ENCODE peak calls at places on chromosomes 3 and 15, in four cellular contexts. E is GM10248, N is activated T-cell treated with anti-CD3 and anti-CD28 coated beads for 1 hour, C is omental fat pad. R is an unnamed sample.

GRCh38 chr3:65619391-65620298 is 419.1 kb downstream of the MAGI1 start:
- DNase-seq in E (no peak), N (no peak), C (no peak), R (no peak)

GRCh38 chr3:175179055-175179454 is 319.9 kb downstream of the NAALADL2 start:
- DNase-seq in E (no peak), N (no peak), C (no peak), R (no peak)

GRCh38 chr3:48614044-48614443 is 4.6 kb upstream of the UQCRC1 start:
- DNase-seq in E (no peak), N (no peak), C (no peak), R (no peak)

GRCh38 chr3:184737063-184737462 is 25.2 kb upstream of the MAGEF1 start:
- DNase-seq in E (no peak), N (no peak), C (no peak), R (no peak)

GRCh38 chr3:183576487-183577107 is 21.1 kb upstream of the KLHL6 start:
- DNase-seq in E (no peak), N (no peak), C (no peak), R (no peak)

GRCh38 chr3:156685198-156685597 is 10.8 kb downstream of the TIPARP start:
- DNase-seq in E (no peak), N (no peak), C (no peak), R (no peak)

GRCh38 chr3:101091489-101091888 is 98.3 kb upstream of the ABI3BP start:
- DNase-seq in E (no peak), N (no peak), C (no peak), R (no peak)

GRCh38 chr3:181384970-181385369 is 326.8 kb upstream of the SOX2 start:
- DNase-seq in E (no peak), N (no peak), C (no peak), R (no peak)

GRCh38 chr3:127532561-127533203 is 57.9 kb downstream of the TPRA1 start:
- DNase-seq in E (no peak), N (no peak), C (no peak), R (no peak)

GRCh38 chr15:63013052-63013808 is 29.3 kb upstream of the TPM1 start:
- DNase-seq in E (no peak), N (no peak), C (no peak), R (no peak)

GRCh38 chr15:42037650-42038049 is 16.8 kb upstream of the PLA2G4E start:
- DNase-seq in E (no peak), N (no peak), C (no peak), R (no peak)

GRCh38 chr3:62500556-62501294 is 127.4 kb upstream of the FEZF2 start:
- DNase-seq in E (no peak), N (no peak), C (no peak), R (no peak)

GRCh38 chr3:111984636-111985298 is 5.9 kb downstream of the ABHD10 start:
- DNase-seq in E (no peak), N (no peak), C (no peak), R (no peak)

GRCh38 chr3:81440666-81441065 is 320.8 kb downstream of the GBE1 start:
- DNase-seq in E (no peak), N (no peak), C (no peak), R (no peak)

GRCh38 chr3:25592510-25592968 is 72.2 kb downstream of the TOP2B start:
- DNase-seq in E (no peak), N (no peak), C (no peak), R (no peak)

GRCh38 chr3:17765819-17766472 is 23.5 kb upstream of the TBC1D5 start:
- DNase-seq in E (peak), N (no peak), C (no peak), R (no peak)

GRCh38 chr3:40660554-40660953 is 135.8 kb downstream of the ZNF621 start:
- DNase-seq in E (no peak), N (no peak), C (no peak), R (no peak)

GRCh38 chr3:52829906-52830463 is 487 bp downstream of the ITIH4 start:
- DNase-seq in E (no peak), N (no peak), C (no peak), R (no peak)

GRCh38 chr3:70358978-70359580 is 46.6 kb upstream of the MDFIC2 start:
- DNase-seq in E (no peak), N (no peak), C (no peak), R (no peak)

GRCh38 chr3:94226058-94226457 is 163.2 kb downstream of the NSUN3 start:
- DNase-seq in E (no peak), N (no peak), C (no peak), R (no peak)

GRCh38 chr15:60002528-60003218 is 1.4 kb upstream of the FOXB1 start:
- DNase-seq in E (peak), N (no peak), C (no peak), R (no peak)

GRCh38 chr3:52848617-52849016 is 13.8 kb upstream of the MUSTN1 start:
- DNase-seq in E (no peak), N (no peak), C (no peak), R (no peak)

GRCh38 chr3:17973559-17973906 is 231.1 kb upstream of the TBC1D5 start:
- DNase-seq in E (no peak), N (no peak), C (no peak), R (no peak)

GRCh38 chr3:169512991-169513390 is 150.5 kb downstream of the MECOM start:
- DNase-seq in E (no peak), N (no peak), C (no peak), R (no peak)

GRCh38 chr15:29890761-29891457 is 68.6 kb upstream of the TJP1 start:
- DNase-seq in E (no peak), N (no peak), C (no peak), R (no peak)

GRCh38 chr3:72816843-72817485 is 31.3 kb downstream of the SHQ1 start:
- DNase-seq in E (no peak), N (no peak), C (no peak), R (peak)

GRCh38 chr3:162087361-162087760 is 590.8 kb downstream of the OTOL1 start:
- DNase-seq in E (no peak), N (no peak), C (no peak), R (no peak)

GRCh38 chr3:36988336-36988735 is 4.6 kb downstream of the EPM2AIP1 start:
- DNase-seq in E (no peak), N (no peak), C (no peak), R (no peak)

GRCh38 chr3:1728510-1728909 is 370.2 kb upstream of the CNTN4 start:
- DNase-seq in E (no peak), N (no peak), C (no peak), R (no peak)

GRCh38 chr3:105829229-105829628 is 39.6 kb downstream of the CBLB start:
- DNase-seq in E (no peak), N (no peak), C (no peak), R (no peak)

GRCh38 chr3:32319607-32320006 is 72.0 kb upstream of the CMTM7 start:
- DNase-seq in E (no peak), N (no peak), C (no peak), R (no peak)

GRCh38 chr15:35445891-35446290 is 100.1 kb downstream of the DPH6 start:
- DNase-seq in E (no peak), N (no peak), C (no peak), R (no peak)

GRCh38 chr3:106957021-106957420 is 420.2 kb upstream of the CCDC54 start:
- DNase-seq in E (no peak), N (no peak), C (no peak), R (no peak)

GRCh38 chr15:42138411-42138810 is 18.0 kb downstream of the PLA2G4F start:
- DNase-seq in E (no peak), N (no peak), C (no peak), R (no peak)